ENCODE peak calls at places on chromosomes 7 and 10, in five cellular contexts. X is HCT116, Y is Peyer's patch, O is neuronal stem cell, C is uterus. L is an unnamed sample.

GRCh38 chr7:67398916-67399315 is 402.3 kb downstream of the TYW1 start:
- DNase-seq in Y (no peak), X (no peak), O (no peak), C (no peak), L (no peak)

GRCh38 chr7:127123220-127123619 is 129.5 kb downstream of the GRM8 start:
- DNase-seq in X (no peak), C (no peak), O (no peak), Y (no peak), L (no peak)

GRCh38 chr10:121823993-121824463 is 103.8 kb downstream of the ATE1 start:
- DNase-seq in Y (no peak), O (peak; percentile 20), C (no peak), X (peak; percentile 36), L (peak; percentile 43)

GRCh38 chr10:72597897-72598296 is 28.0 kb downstream of the MICU1 start:
- DNase-seq in C (no peak), Y (no peak), O (no peak), X (no peak), L (no peak)

GRCh38 chr10:77428776-77429395 is 208.7 kb downstream of the KCNMA1 start:
- DNase-seq in O (no peak), C (peak; percentile 67), X (peak; percentile 24), Y (no peak), L (peak; percentile 61)

GRCh38 chr10:103772096-103772845 is 83.1 kb downstream of the SH3PXD2A start:
- DNase-seq in X (peak; percentile 62), C (peak; percentile 90), O (peak; percentile 72), Y (peak; percentile 77), L (peak; percentile 90)

GRCh38 chr7:151682831-151683614 is 163.3 kb upstream of the RHEB start:
- DNase-seq in Y (no peak), X (no peak), C (no peak), O (no peak), L (no peak)

GRCh38 chr7:37462120-37462519 is 13.5 kb upstream of the ELMO1 start:
- DNase-seq in C (no peak), Y (no peak), X (no peak), O (no peak), L (no peak)

GRCh38 chr7:151699920-151700319 is 177.0 kb downstream of the PRKAG2 start:
- DNase-seq in C (no peak), X (no peak), Y (no peak), O (no peak), L (no peak)

GRCh38 chr10:89591111-89591795 is 53.8 kb downstream of the PANK1 start:
- DNase-seq in Y (no peak), C (no peak), O (no peak), X (no peak), L (no peak)

GRCh38 chr10:79401015-79401921 is 44.2 kb downstream of the ZCCHC24 start:
- DNase-seq in O (no peak), Y (no peak), X (no peak), C (peak; percentile 88), L (no peak)

GRCh38 chr10:89644691-89644966 is 413 bp downstream of the PANK1 start:
- DNase-seq in Y (peak; percentile 27), X (no peak), C (no peak), O (no peak), L (no peak)

GRCh38 chr7:69476416-69476815 is 121.9 kb upstream of the AUTS2 start:
- DNase-seq in C (no peak), O (no peak), Y (no peak), X (no peak), L (no peak)

GRCh38 chr10:133268532-133268931 is 8.1 kb downstream of the ADAM8 start:
- DNase-seq in O (no peak), Y (no peak), X (no peak), C (no peak), L (no peak)

GRCh38 chr7:92875719-92876118 is 39.3 kb upstream of the CDK6 start:
- DNase-seq in Y (no peak), C (no peak), O (no peak), X (no peak), L (no peak)

GRCh38 chr10:60978287-60979115 is 34.5 kb upstream of the RHOBTB1 start:
- DNase-seq in C (no peak), Y (no peak), X (peak; percentile 54), O (no peak), L (no peak)

GRCh38 chr10:27252267-27253000 is 11.8 kb upstream of the ACBD5 start:
- DNase-seq in C (peak; percentile 58), X (no peak), Y (peak; percentile 83), O (no peak), L (peak; percentile 57)

GRCh38 chr10:44647877-44648542 is 263.1 kb upstream of the CXCL12 start:
- DNase-seq in C (peak; percentile 37), X (no peak), Y (no peak), O (no peak), L (no peak)

GRCh38 chr10:79608505-79609375 is 2.0 kb upstream of the SFTPA1 start:
- DNase-seq in X (peak; percentile 24), O (peak; percentile 3), Y (no peak), C (peak; percentile 23), L (peak; percentile 63)

GRCh38 chr10:86389441-86390193 is 23.0 kb upstream of the GRID1 start:
- DNase-seq in O (no peak), Y (no peak), X (no peak), C (peak; percentile 32), L (peak; percentile 90)

GRCh38 chr10:46520941-46521340 is 35.5 kb downstream of the GPRIN2 start:
- DNase-seq in C (no peak), Y (no peak), O (no peak), X (no peak), L (no peak)

GRCh38 chr7:73606801-73607691 is 17.3 kb downstream of the MLXIPL start:
- DNase-seq in X (no peak), C (peak; percentile 46), O (peak; percentile 90), Y (peak; percentile 31), L (peak; percentile 94)

GRCh38 chr10:123301077-123301875 is 147.1 kb downstream of the BUB3 start:
- DNase-seq in C (no peak), Y (no peak), X (no peak), O (no peak), L (peak; percentile 41)

GRCh38 chr10:59227136-59227673 is 50.8 kb downstream of the PHYHIPL start:
- DNase-seq in O (no peak), X (no peak), Y (no peak), C (no peak), L (peak; percentile 13)

GRCh38 chr7:22589641-22590141 is 89.7 kb upstream of the STEAP1B start:
- DNase-seq in C (peak; percentile 48), O (peak; percentile 14), X (no peak), Y (no peak), L (peak; percentile 25)

GRCh38 chr7:831596-832291 is 532 bp upstream of the SUN1 start:
- DNase-seq in O (no peak), Y (no peak), C (no peak), X (peak; percentile 83), L (no peak)

GRCh38 chr7:20241491-20242261 is 24.5 kb upstream of the MACC1 start:
- DNase-seq in O (no peak), X (no peak), C (no peak), Y (no peak), L (no peak)

GRCh38 chr7:42070068-42070467 is 166.9 kb downstream of the GLI3 start:
- DNase-seq in C (no peak), X (no peak), O (no peak), Y (no peak), L (no peak)

GRCh38 chr7:142859829-142860228 is 5.0 kb downstream of the EPHB6 start:
- DNase-seq in C (peak; percentile 54), O (no peak), X (no peak), Y (no peak), L (no peak)

DNA sequence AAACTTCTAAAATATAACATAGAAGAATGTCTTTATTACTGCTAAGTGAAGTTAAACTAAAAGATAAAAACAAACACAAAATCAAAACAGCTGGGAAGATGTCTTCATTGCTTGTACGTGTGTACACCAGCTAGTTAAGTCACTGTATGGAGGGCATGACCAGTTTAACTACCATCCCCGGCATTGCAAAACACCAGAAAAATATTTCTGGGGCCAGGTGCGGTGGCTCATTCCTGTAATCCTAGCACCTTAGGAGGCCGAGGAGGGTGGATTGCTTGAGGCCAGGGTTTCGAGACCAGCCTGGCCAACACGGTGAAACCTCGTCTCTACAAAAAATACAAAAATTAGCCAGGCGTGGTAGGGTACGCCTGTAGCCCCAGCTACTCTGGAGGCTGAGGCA is 19.2 kb upstream of the C7orf33 start:
- DNase-seq in C (no peak), O (no peak), Y (no peak), X (no peak), L (no peak)
- H3K27ac ChIP-seq in C (no peak overlapping the region), O (no peak overlapping the region), Y (no peak overlapping the region), X (no peak overlapping the region), L (no peak overlapping the region)

DNA sequence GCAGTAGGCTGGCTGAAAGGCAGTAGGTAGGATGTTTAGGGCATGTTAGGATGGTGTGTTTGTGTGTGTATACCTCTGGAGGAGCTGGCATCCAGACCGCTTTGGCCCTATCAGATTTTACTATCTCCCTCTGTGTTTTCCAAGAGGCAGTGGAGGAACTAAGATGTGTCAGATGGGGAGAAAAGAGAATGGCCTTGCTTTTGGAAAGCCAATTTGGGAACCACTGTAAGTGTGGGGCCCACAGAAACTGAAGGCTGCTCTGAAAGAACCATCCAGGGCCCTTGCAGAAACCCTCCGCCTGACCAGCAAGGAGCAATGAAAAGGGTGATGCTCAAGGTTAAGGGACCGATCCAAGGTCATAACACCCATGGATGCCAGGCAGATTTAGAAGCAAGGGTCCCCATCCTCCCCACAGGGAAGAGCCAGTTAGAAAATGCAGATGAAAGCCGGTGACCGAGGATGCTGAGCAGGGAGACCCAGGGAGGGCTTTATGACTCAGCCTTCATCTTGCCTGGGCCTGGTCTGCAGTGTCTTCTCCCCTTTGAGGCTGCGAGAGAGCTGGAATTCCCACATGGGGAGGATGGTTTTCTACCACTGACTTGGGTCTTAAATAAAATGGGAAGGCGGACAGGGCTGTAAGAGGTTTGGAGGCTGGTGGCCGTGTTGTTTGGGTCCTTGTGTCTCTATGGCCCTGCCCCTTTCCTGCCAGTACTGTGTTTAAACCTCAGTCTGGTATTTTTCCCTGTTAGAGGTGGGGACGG is 275.8 kb downstream of the LRMDA start:
- DNase-seq in Y (no peak), X (no peak), C (no peak), O (no peak), L (no peak)
- H3K27ac ChIP-seq in Y (no peak overlapping the region), X (no peak overlapping the region), C (peak overlapping the region; percentile 63), O (no peak overlapping the region), L (no peak overlapping the region)

GRCh38 chr10:98088186-98088971 is 46.1 kb upstream of the R3HCC1L start:
- DNase-seq in O (no peak), X (no peak), C (no peak), Y (no peak), L (no peak)
- H3K27ac ChIP-seq in O (no peak overlapping the region), X (no peak overlapping the region), C (no peak overlapping the region), Y (no peak overlapping the region), L (no peak overlapping the region)

DNA sequence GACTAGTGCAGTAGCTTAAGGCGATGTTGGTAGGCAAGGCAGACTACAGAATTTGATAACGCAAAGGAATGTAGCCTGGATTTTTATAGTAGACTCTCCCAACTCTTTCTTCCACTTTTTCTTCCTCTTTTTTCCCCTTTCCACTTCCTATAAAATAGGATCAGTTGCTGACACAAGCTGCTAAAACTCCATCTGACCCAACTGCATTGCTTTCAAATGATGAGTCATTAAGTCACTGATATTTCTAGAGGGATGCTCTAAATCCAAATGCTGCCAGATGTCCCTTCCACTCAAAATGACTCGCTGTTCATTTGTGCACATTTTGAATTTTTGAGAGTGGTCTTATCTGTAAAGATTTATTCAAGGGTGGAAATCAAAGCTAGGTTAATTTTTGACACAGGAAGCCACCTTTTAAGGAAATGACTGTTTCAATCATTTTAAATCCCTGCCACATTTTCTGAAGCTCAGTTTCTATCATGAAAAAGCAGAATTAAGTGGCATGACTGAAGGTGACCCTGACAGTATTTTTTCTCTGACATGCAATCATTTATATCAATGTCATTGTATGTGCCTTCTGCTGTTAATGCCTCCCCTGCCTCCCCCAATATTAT is 25.8 kb upstream of the SFMBT2 start:
- DNase-seq in C (no peak), X (no peak), O (no peak), Y (no peak), L (no peak)
- H3K27ac ChIP-seq in C (no peak overlapping the region), X (no peak overlapping the region), O (no peak overlapping the region), Y (no peak overlapping the region), L (no peak overlapping the region)

GRCh38 chr7:55018361-55019328 is at the start of gene EGFR:
- DNase-seq in O (peak; percentile 61), C (peak; percentile 87), Y (no peak), X (peak; percentile 40), L (peak; percentile 82)
- H3K27ac ChIP-seq in O (no peak within 1 kb of the TSS), C (peak within 1 kb of the TSS; percentile 95), Y (peak within 1 kb of the TSS; percentile 86), X (peak within 1 kb of the TSS; percentile 88), L (no peak within 1 kb of the TSS)

L was measured in neural progenitor cell.